ENCODE peak calls at places on chromosomes 4 and X, in five cellular contexts. One of them, this sample, is unnamed.

GRCh38 chrX:144275403-144275802 is 391.5 kb downstream of the UBE2NL start:
- DNase-seq in tibial artery: no peak
- DNase-seq in SJSA1: no peak
- DNase-seq in ascending aorta: no peak
- DNase-seq in brain microvascular endothelial cell: no peak
- DNase-seq in this sample: no peak

GRCh38 chrX:117973175-117974075 is 143.2 kb downstream of the KLHL13 start:
- DNase-seq in ascending aorta: no peak
- DNase-seq in brain microvascular endothelial cell: no peak
- DNase-seq in SJSA1: no peak
- DNase-seq in tibial artery: no peak
- DNase-seq in this sample: no peak

GRCh38 chr4:70240192-70240591 is 2.2 kb upstream of the CSN3 start:
- DNase-seq in ascending aorta: no peak
- DNase-seq in brain microvascular endothelial cell: peak
- DNase-seq in tibial artery: no peak
- DNase-seq in SJSA1: no peak
- DNase-seq in this sample: no peak

GRCh38 chr4:113145519-113146291 is 96.3 kb downstream of the ANK2 start:
- DNase-seq in brain microvascular endothelial cell: no peak
- DNase-seq in ascending aorta: no peak
- DNase-seq in tibial artery: no peak
- DNase-seq in SJSA1: no peak
- DNase-seq in this sample: no peak

GRCh38 chr4:53497446-53498069 is 93.7 kb downstream of the LNX1 start:
- DNase-seq in tibial artery: peak
- DNase-seq in SJSA1: no peak
- DNase-seq in ascending aorta: peak
- DNase-seq in brain microvascular endothelial cell: no peak
- DNase-seq in this sample: peak

GRCh38 chrX:1444896-1445480 is 7.7 kb downstream of the ASMTL start:
- DNase-seq in ascending aorta: peak
- DNase-seq in SJSA1: peak
- DNase-seq in brain microvascular endothelial cell: no peak
- DNase-seq in tibial artery: no peak
- DNase-seq in this sample: no peak

GRCh38 chr4:107213410-107213809 is 177.3 kb upstream of the DKK2 start:
- DNase-seq in ascending aorta: no peak
- DNase-seq in tibial artery: no peak
- DNase-seq in brain microvascular endothelial cell: no peak
- DNase-seq in SJSA1: no peak
- DNase-seq in this sample: no peak

GRCh38 chr4:83128235-83128929 is 13.9 kb upstream of the PLAC8 start:
- DNase-seq in brain microvascular endothelial cell: peak
- DNase-seq in SJSA1: no peak
- DNase-seq in tibial artery: no peak
- DNase-seq in ascending aorta: no peak
- DNase-seq in this sample: no peak

GRCh38 chrX:1591863-1592127 is 391 bp downstream of the AKAP17A start:
- DNase-seq in ascending aorta: no peak
- DNase-seq in SJSA1: no peak
- DNase-seq in tibial artery: no peak
- DNase-seq in brain microvascular endothelial cell: no peak
- DNase-seq in this sample: no peak

GRCh38 chrX:101550825-101551767 is 749 bp downstream of the ARMCX1 start:
- DNase-seq in tibial artery: peak
- DNase-seq in SJSA1: peak
- DNase-seq in brain microvascular endothelial cell: peak
- DNase-seq in ascending aorta: peak
- DNase-seq in this sample: no peak

GRCh38 chr4:575281-576141 is 584 bp downstream of the TMEM271 start:
- DNase-seq in SJSA1: no peak
- DNase-seq in tibial artery: no peak
- DNase-seq in brain microvascular endothelial cell: peak
- DNase-seq in ascending aorta: no peak
- DNase-seq in this sample: no peak

GRCh38 chr4:574346-575161 is 1.5 kb downstream of the TMEM271 start:
- DNase-seq in SJSA1: no peak
- DNase-seq in ascending aorta: no peak
- DNase-seq in tibial artery: no peak
- DNase-seq in brain microvascular endothelial cell: no peak
- DNase-seq in this sample: no peak

GRCh38 chr4:571838-572572 is 4.1 kb downstream of the TMEM271 start:
- DNase-seq in ascending aorta: no peak
- DNase-seq in brain microvascular endothelial cell: no peak
- DNase-seq in SJSA1: no peak
- DNase-seq in tibial artery: no peak
- DNase-seq in this sample: no peak

GRCh38 chr4:572594-572993 is 3.5 kb downstream of the TMEM271 start:
- DNase-seq in SJSA1: no peak
- DNase-seq in ascending aorta: no peak
- DNase-seq in brain microvascular endothelial cell: no peak
- DNase-seq in tibial artery: no peak
- DNase-seq in this sample: no peak

DNA sequence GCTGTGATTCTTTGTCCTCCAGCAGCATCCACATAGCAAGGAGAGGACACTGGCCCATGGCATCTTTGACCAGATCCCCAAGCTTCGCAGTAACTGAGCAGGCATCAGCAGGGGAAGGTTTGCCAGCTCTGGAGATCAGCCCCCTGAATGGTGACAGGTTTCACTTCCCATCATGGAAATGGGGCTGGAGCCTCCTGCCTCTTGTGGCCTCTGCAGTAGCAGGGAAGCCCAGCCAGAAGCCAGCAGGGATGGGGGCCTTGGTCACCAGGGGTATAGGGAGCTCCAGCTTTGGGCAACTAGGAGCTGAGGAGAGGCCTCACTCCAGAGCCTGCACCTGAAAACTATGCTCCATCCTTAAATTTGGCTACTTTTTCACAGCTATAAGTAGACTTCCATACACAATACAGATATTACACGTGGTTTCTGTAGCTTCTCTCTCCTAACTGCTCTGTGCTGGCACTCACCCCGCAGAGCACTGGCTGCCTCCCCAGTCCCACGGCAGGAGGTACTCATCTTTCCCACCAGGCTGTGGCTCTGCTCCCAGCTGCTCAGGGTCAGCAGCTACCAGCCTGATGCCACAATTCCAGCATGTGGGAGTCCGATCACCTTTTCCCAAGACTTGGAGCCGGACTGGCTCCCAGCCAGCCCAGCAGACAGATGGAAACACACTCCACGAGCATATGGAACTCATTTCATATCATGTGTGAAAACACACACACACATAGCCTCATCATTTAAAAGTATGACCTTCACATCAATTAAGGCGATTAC is 2.8 kb downstream of the TMEM271 start:
- DNase-seq in tibial artery: no peak
- DNase-seq in brain microvascular endothelial cell: no peak
- DNase-seq in SJSA1: no peak
- DNase-seq in ascending aorta: no peak
- DNase-seq in this sample: no peak
- H3K4me3 ChIP-seq in tibial artery: no peak
- H3K4me3 ChIP-seq in brain microvascular endothelial cell: no peak
- H3K4me3 ChIP-seq in SJSA1: no peak
- H3K4me3 ChIP-seq in ascending aorta: no peak
- H3K4me3 ChIP-seq in this sample: no peak

GRCh38 chrX:9676738-9677097 is 88.9 kb downstream of the GPR143 start:
- DNase-seq in SJSA1: no peak
- DNase-seq in tibial artery: no peak
- DNase-seq in ascending aorta: no peak
- DNase-seq in brain microvascular endothelial cell: no peak
- DNase-seq in this sample: no peak
- H3K27ac ChIP-seq in SJSA1: no peak
- H3K27ac ChIP-seq in tibial artery: no peak
- H3K27ac ChIP-seq in ascending aorta: no peak
- H3K27ac ChIP-seq in brain microvascular endothelial cell: no peak
- H3K27ac ChIP-seq in this sample: no peak

DNA sequence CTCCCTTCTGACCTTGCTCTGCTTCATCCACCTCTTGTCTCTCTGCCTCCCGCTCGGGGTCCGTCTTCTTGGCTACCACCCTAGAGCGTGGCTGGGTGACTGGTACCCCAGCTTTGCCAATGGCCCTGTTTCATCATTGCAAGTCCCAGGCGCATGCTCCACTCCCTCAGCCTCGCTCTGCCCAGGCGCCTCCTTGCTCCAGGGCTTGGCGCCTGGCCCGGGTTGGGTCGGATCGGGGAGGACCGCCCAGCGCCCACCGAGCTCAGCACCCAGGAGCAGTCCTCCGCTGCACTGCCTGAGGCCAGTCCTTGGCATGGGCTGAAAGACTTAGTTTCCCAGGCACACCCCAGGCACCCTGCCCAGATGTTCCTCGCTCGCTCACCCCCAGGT is 577 bp downstream of the BGN start:
- DNase-seq in tibial artery: peak
- DNase-seq in ascending aorta: peak
- DNase-seq in SJSA1: no peak
- DNase-seq in brain microvascular endothelial cell: no peak
- DNase-seq in this sample: no peak
- H3K4me3 ChIP-seq in tibial artery: peak
- H3K4me3 ChIP-seq in ascending aorta: peak
- H3K4me3 ChIP-seq in SJSA1: no peak
- H3K4me3 ChIP-seq in brain microvascular endothelial cell: peak
- H3K4me3 ChIP-seq in this sample: peak

DNA sequence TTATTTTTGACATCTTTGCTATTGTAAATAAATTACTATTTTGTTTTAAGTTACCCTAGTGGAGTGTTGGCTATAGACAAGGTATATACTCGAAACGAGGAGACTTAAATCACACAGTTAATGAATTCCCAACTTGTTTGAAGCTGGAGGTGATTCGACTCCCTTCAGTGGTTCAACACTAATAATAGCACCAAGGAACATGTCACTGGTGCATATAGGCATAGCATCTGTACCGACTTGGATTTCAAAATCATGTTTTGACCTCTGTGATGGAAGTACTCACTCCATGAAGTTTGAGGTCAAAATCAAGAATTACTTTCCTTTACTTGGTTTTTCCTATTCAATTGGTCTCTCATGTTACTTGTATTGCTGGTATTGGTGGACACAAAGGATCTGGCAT is 66.5 kb downstream of the ZFX start:
- DNase-seq in tibial artery: no peak
- DNase-seq in brain microvascular endothelial cell: no peak
- DNase-seq in SJSA1: no peak
- DNase-seq in ascending aorta: no peak
- DNase-seq in this sample: no peak
- H3K27ac ChIP-seq in tibial artery: no peak
- H3K27ac ChIP-seq in brain microvascular endothelial cell: no peak
- H3K27ac ChIP-seq in SJSA1: no peak
- H3K27ac ChIP-seq in ascending aorta: no peak
- H3K27ac ChIP-seq in this sample: no peak

DNA sequence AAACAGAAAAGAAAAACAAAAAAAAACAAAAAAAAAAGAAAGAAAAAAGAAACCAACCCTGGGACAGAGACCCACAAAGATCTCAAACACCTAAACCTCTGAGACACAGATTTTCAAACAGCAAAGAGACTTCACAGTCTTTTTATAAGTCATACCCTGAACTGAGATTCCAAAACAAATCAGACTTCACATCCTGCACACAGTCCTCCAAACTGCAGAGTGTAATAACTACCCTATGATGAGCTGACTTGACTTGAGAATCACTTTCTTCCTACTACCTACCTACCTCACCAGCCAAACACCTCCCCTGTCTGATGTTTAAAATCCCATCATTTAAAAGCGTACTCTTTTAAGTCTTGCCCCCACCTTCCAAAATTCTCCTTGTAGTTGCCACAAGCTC is 25.2 kb upstream of the GLOD5 start:
- DNase-seq in brain microvascular endothelial cell: no peak
- DNase-seq in SJSA1: no peak
- DNase-seq in ascending aorta: no peak
- DNase-seq in tibial artery: no peak
- DNase-seq in this sample: no peak
- H3K4me3 ChIP-seq in brain microvascular endothelial cell: no peak
- H3K4me3 ChIP-seq in SJSA1: no peak
- H3K4me3 ChIP-seq in ascending aorta: no peak
- H3K4me3 ChIP-seq in tibial artery: no peak
- H3K4me3 ChIP-seq in this sample: no peak

This sample was measured in right atrium auricular region.